ENCODE peak calls at places on chromosomes 7 and 10, in nine cellular contexts. G, I, R, S, T, Z, N, P and D are unnamed samples.

GRCh38 chr10:86747796-86748581 is 8.4 kb upstream of the BMPR1A start:
- DNase-seq in G (no peak), Z (no peak), P (no peak), I (no peak), S (no peak), R (no peak), N (no peak), T (no peak), D (no peak)

GRCh38 chr7:82382276-82382675 is 61.3 kb downstream of the CACNA2D1 start:
- DNase-seq in S (no peak), N (no peak), I (no peak), T (no peak), P (no peak), R (peak), Z (no peak), G (no peak), D (no peak)

GRCh38 chr10:89954787-89955566 is 253.6 kb downstream of the KIF20B start:
- DNase-seq in G (no peak), P (peak), T (no peak), R (no peak), Z (peak), I (no peak), S (no peak), N (no peak), D (no peak)

GRCh38 chr10:49109669-49110335 is 5.5 kb downstream of the VSTM4 start:
- DNase-seq in I (no peak), T (no peak), N (no peak), P (no peak), R (no peak), S (no peak), Z (peak), G (no peak), D (peak)

GRCh38 chr7:87148332-87148955 is 3.8 kb upstream of the DMTF1 start:
- DNase-seq in S (no peak), R (peak), P (peak), N (peak), I (peak), Z (peak), T (no peak), G (no peak), D (peak)

GRCh38 chr7:44827567-44827966 is 20.3 kb downstream of the H2AZ2 start:
- DNase-seq in Z (no peak), P (no peak), R (no peak), T (no peak), S (no peak), G (no peak), N (no peak), I (no peak), D (no peak)

GRCh38 chr10:71390921-71391690 is 5.6 kb upstream of the CDH23 start:
- DNase-seq in N (no peak), S (no peak), R (no peak), P (no peak), G (no peak), I (no peak), T (no peak), Z (no peak), D (no peak)

GRCh38 chr7:69108041-69108440 is 490.2 kb upstream of the AUTS2 start:
- DNase-seq in G (no peak), R (no peak), T (no peak), N (no peak), S (no peak), I (no peak), Z (no peak), P (no peak), D (no peak)

GRCh38 chr7:28137471-28137870 is 43.1 kb downstream of the JAZF1 start:
- DNase-seq in Z (no peak), R (no peak), T (no peak), P (no peak), S (no peak), N (no peak), I (no peak), G (no peak), D (no peak)

GRCh38 chr10:11318812-11319598 is 292.4 kb downstream of the USP6NL start:
- DNase-seq in G (no peak), T (no peak), I (no peak), N (no peak), R (no peak), S (no peak), P (no peak), Z (no peak), D (no peak)

GRCh38 chr7:65216469-65216868 is 157.2 kb upstream of the ZNF92 start:
- DNase-seq in S (peak), Z (peak), G (peak), T (peak), R (peak), P (peak), N (peak), I (no peak), D (peak)

GRCh38 chr10:131320860-131321604 is 9.5 kb upstream of the TCERG1L start:
- DNase-seq in I (no peak), N (no peak), T (no peak), G (no peak), P (no peak), S (no peak), R (no peak), Z (no peak), D (no peak)

GRCh38 chr10:51867956-51868355 is 168.6 kb upstream of the CSTF2T start:
- DNase-seq in P (no peak), S (no peak), T (no peak), R (no peak), G (no peak), Z (peak), N (no peak), I (no peak), D (no peak)

GRCh38 chr10:51170518-51171245 is 96.4 kb downstream of the PRKG1 start:
- DNase-seq in P (no peak), S (no peak), T (no peak), Z (no peak), I (no peak), R (no peak), G (no peak), N (no peak), D (no peak)

GRCh38 chr7:151818674-151819519 is 58.0 kb downstream of the PRKAG2 start:
- DNase-seq in S (no peak), Z (no peak), I (no peak), G (no peak), R (no peak), P (peak), N (no peak), T (no peak), D (peak)

GRCh38 chr7:47786557-47787248 is 161.6 kb downstream of the PKD1L1 start:
- DNase-seq in T (no peak), P (peak), S (no peak), R (no peak), G (no peak), N (peak), I (no peak), Z (peak), D (peak)

GRCh38 chr10:99612167-99612831 is 7.9 kb downstream of the SLC25A28 start:
- DNase-seq in P (peak), Z (peak), N (peak), S (no peak), I (peak), G (peak), R (no peak), T (no peak), D (peak)

GRCh38 chr10:58189269-58189668 is 78.4 kb downstream of the IPMK start:
- DNase-seq in Z (peak), R (no peak), G (no peak), S (no peak), T (no peak), I (no peak), N (no peak), P (no peak), D (peak)

GRCh38 chr10:82176571-82176970 is 301.6 kb downstream of the NRG3 start:
- DNase-seq in P (no peak), T (no peak), N (no peak), G (no peak), I (no peak), S (no peak), R (no peak), Z (no peak), D (no peak)

GRCh38 chr10:42864575-42864974 is 82.0 kb downstream of the BMS1 start:
- DNase-seq in T (no peak), P (peak), G (no peak), I (no peak), N (peak), S (no peak), R (no peak), Z (peak), D (no peak)

GRCh38 chr10:3873728-3874461 is 88.9 kb upstream of the KLF6 start:
- DNase-seq in R (no peak), T (no peak), G (peak), I (no peak), P (peak), N (peak), Z (peak), S (no peak), D (peak)

GRCh38 chr7:83681200-83681599 is 32.3 kb upstream of the SEMA3E start:
- DNase-seq in R (no peak), N (no peak), T (no peak), P (no peak), I (no peak), Z (no peak), G (no peak), S (no peak), D (no peak)

GRCh38 chr10:46220872-46221538 is 65.8 kb upstream of the ANTXRL start:
- DNase-seq in G (no peak), R (no peak), P (peak), T (no peak), N (no peak), Z (no peak), S (no peak), I (no peak), D (no peak)

GRCh38 chr7:139304517-139304916 is 36.6 kb upstream of the FMC1 start:
- DNase-seq in S (no peak), P (no peak), R (no peak), I (no peak), N (no peak), Z (peak), T (no peak), G (no peak), D (no peak)